ENCODE peak calls at places on chromosome 4, in seven cellular contexts. A is CD4-positive, alpha-beta T cell; T is foreskin fibroblast; Z is OCI-LY7; O is activated T-cell treated with anti-CD3 and anti-CD28 coated beads for 4 hours; J is non-pigmented ciliary epithelial cell; Y is HL-60. H is an unnamed sample.

GRCh38 chr4:178784491-178784890 is 1342.3 kb upstream of the AGA start:
- DNase-seq in O (no peak), Z (no peak), A (no peak), T (no peak), Y (no peak), J (peak), H (no peak)

GRCh38 chr4:104966349-104967033 is 180.2 kb upstream of the TET2 start:
- DNase-seq in Z (no peak), Y (peak), J (no peak), O (no peak), T (no peak), A (no peak), H (no peak)

GRCh38 chr4:173461170-173461569 is 62.3 kb upstream of the SCRG1 start:
- DNase-seq in Y (no peak), T (no peak), A (no peak), J (no peak), O (no peak), Z (no peak), H (no peak)

GRCh38 chr4:146124023-146124680 is 51.4 kb upstream of the LSM6 start:
- DNase-seq in J (no peak), A (no peak), Y (no peak), O (no peak), T (no peak), Z (no peak), H (no peak)

GRCh38 chr4:182297659-182298058 is 54.5 kb downstream of the TENM3 start:
- DNase-seq in O (no peak), A (no peak), J (no peak), Y (no peak), T (no peak), Z (no peak), H (no peak)

GRCh38 chr4:91592125-91592524 is 711.6 kb upstream of the GRID2 start:
- DNase-seq in A (no peak), T (no peak), J (no peak), Y (no peak), Z (no peak), O (no peak), H (no peak)

GRCh38 chr4:124810814-124811213 is 98.3 kb upstream of the ANKRD50 start:
- DNase-seq in T (no peak), Y (no peak), A (no peak), O (no peak), J (no peak), Z (no peak), H (no peak)

GRCh38 chr4:119281374-119281773 is 40.6 kb downstream of the FABP2 start:
- DNase-seq in J (no peak), Z (no peak), Y (no peak), O (no peak), T (no peak), A (no peak), H (no peak)

GRCh38 chr4:29310252-29310651 is 1409.9 kb upstream of the PCDH7 start:
- DNase-seq in J (no peak), Y (no peak), T (no peak), A (no peak), O (no peak), Z (no peak), H (no peak)

GRCh38 chr4:151866266-151866918 is 105.6 kb upstream of the GATB start:
- DNase-seq in Y (peak), A (no peak), Z (no peak), O (no peak), J (no peak), T (no peak), H (peak)

GRCh38 chr4:5524900-5525299 is 183.5 kb downstream of the EVC2 start:
- DNase-seq in Z (no peak), A (no peak), O (no peak), Y (no peak), J (no peak), T (peak), H (no peak)

GRCh38 chr4:100062921-100063320 is 112.8 kb upstream of the H2AZ1 start:
- DNase-seq in Y (no peak), T (no peak), J (no peak), Z (no peak), A (no peak), O (no peak), H (no peak)

GRCh38 chr4:68021185-68021584 is 57.9 kb upstream of the TMPRSS11A start:
- DNase-seq in Z (no peak), Y (no peak), J (peak), O (no peak), T (no peak), A (no peak), H (no peak)

GRCh38 chr4:39362827-39363226 is 3.3 kb downstream of the RFC1 start:
- DNase-seq in Z (no peak), A (no peak), T (no peak), J (no peak), O (no peak), Y (no peak), H (no peak)

GRCh38 chr4:57442834-57443291 is 332.7 kb upstream of the IGFBP7 start:
- DNase-seq in Z (peak), T (no peak), A (no peak), J (no peak), Y (peak), O (no peak), H (no peak)

GRCh38 chr4:163048447-163048846 is 118.2 kb downstream of the NAF1 start:
- DNase-seq in J (no peak), O (no peak), Z (peak), T (no peak), A (no peak), Y (peak), H (no peak)

GRCh38 chr4:42397256-42397634 is at the start of gene SHISA3:
- DNase-seq in O (no peak), Z (peak), A (no peak), J (no peak), Y (peak), T (no peak), H (no peak)

H was measured in AG09309.